ENCODE peak calls at places on chromosomes 4 and X, in nine cellular contexts. One of them, this sample, is unnamed. For H3K36me3, the result is how much of the 10 kb centered on the place peaks cover.

GRCh38 chr4:155974476-155974749 is 20.7 kb upstream of the CTSO start:
- DNase-seq in OCI-LY7: no peak
- DNase-seq in neural progenitor cell: no peak
- DNase-seq in CD8-positive, alpha-beta T cell: no peak
- DNase-seq in gastrocnemius medialis: no peak
- DNase-seq in psoas muscle: no peak
- DNase-seq in thyroid gland: no peak
- DNase-seq in ovary: no peak
- DNase-seq in right lobe of liver: no peak
- DNase-seq in this sample: no peak

GRCh38 chrX:42707742-42708141 is 70.2 kb downstream of the PPP1R2C start:
- DNase-seq in OCI-LY7: no peak
- DNase-seq in neural progenitor cell: no peak
- DNase-seq in CD8-positive, alpha-beta T cell: no peak
- DNase-seq in gastrocnemius medialis: no peak
- DNase-seq in psoas muscle: no peak
- DNase-seq in thyroid gland: no peak
- DNase-seq in ovary: no peak
- DNase-seq in right lobe of liver: no peak
- DNase-seq in this sample: no peak

GRCh38 chrX:31266172-31267076 is 194.6 kb upstream of the FTHL17 start:
- DNase-seq in OCI-LY7: peak
- DNase-seq in neural progenitor cell: peak
- DNase-seq in CD8-positive, alpha-beta T cell: no peak
- DNase-seq in gastrocnemius medialis: peak
- DNase-seq in psoas muscle: peak
- DNase-seq in thyroid gland: peak
- DNase-seq in ovary: peak
- DNase-seq in right lobe of liver: peak
- DNase-seq in this sample: peak

GRCh38 chr4:155543126-155543765 is 123.4 kb upstream of the GUCY1A1 start:
- DNase-seq in OCI-LY7: no peak
- DNase-seq in neural progenitor cell: no peak
- DNase-seq in CD8-positive, alpha-beta T cell: no peak
- DNase-seq in gastrocnemius medialis: no peak
- DNase-seq in psoas muscle: no peak
- DNase-seq in thyroid gland: no peak
- DNase-seq in ovary: no peak
- DNase-seq in right lobe of liver: no peak
- DNase-seq in this sample: no peak

GRCh38 chr4:138181288-138181687 is 60.9 kb downstream of the SLC7A11 start:
- DNase-seq in OCI-LY7: no peak
- DNase-seq in neural progenitor cell: no peak
- DNase-seq in CD8-positive, alpha-beta T cell: no peak
- DNase-seq in gastrocnemius medialis: no peak
- DNase-seq in psoas muscle: no peak
- DNase-seq in thyroid gland: no peak
- DNase-seq in ovary: peak
- DNase-seq in right lobe of liver: no peak
- DNase-seq in this sample: peak

GRCh38 chr4:84573738-84574720 is 8.9 kb upstream of the CDS1 start:
- DNase-seq in OCI-LY7: no peak
- DNase-seq in neural progenitor cell: no peak
- DNase-seq in CD8-positive, alpha-beta T cell: no peak
- DNase-seq in gastrocnemius medialis: no peak
- DNase-seq in psoas muscle: no peak
- DNase-seq in thyroid gland: no peak
- DNase-seq in ovary: no peak
- DNase-seq in right lobe of liver: no peak
- DNase-seq in this sample: no peak

GRCh38 chr4:109915385-109916002 is 2.8 kb downstream of the EGF start:
- DNase-seq in OCI-LY7: no peak
- DNase-seq in neural progenitor cell: no peak
- DNase-seq in CD8-positive, alpha-beta T cell: no peak
- DNase-seq in gastrocnemius medialis: peak
- DNase-seq in psoas muscle: no peak
- DNase-seq in thyroid gland: no peak
- DNase-seq in ovary: no peak
- DNase-seq in right lobe of liver: no peak
- DNase-seq in this sample: no peak

GRCh38 chr4:158667651-158668198 is 4.0 kb downstream of the C4orf46 start:
- DNase-seq in OCI-LY7: peak
- DNase-seq in neural progenitor cell: no peak
- DNase-seq in CD8-positive, alpha-beta T cell: no peak
- DNase-seq in gastrocnemius medialis: no peak
- DNase-seq in psoas muscle: no peak
- DNase-seq in thyroid gland: no peak
- DNase-seq in ovary: no peak
- DNase-seq in right lobe of liver: no peak
- DNase-seq in this sample: no peak

GRCh38 chr4:26161030-26161824 is 159.6 kb upstream of the RBPJ start:
- DNase-seq in OCI-LY7: peak
- DNase-seq in neural progenitor cell: peak
- DNase-seq in CD8-positive, alpha-beta T cell: no peak
- DNase-seq in gastrocnemius medialis: no peak
- DNase-seq in psoas muscle: no peak
- DNase-seq in thyroid gland: no peak
- DNase-seq in ovary: no peak
- DNase-seq in right lobe of liver: no peak
- DNase-seq in this sample: no peak

GRCh38 chrX:32191316-32191715 is 1020.0 kb downstream of the DMD start:
- DNase-seq in OCI-LY7: no peak
- DNase-seq in neural progenitor cell: no peak
- DNase-seq in CD8-positive, alpha-beta T cell: no peak
- DNase-seq in gastrocnemius medialis: no peak
- DNase-seq in psoas muscle: no peak
- DNase-seq in thyroid gland: no peak
- DNase-seq in ovary: no peak
- DNase-seq in right lobe of liver: no peak
- DNase-seq in this sample: no peak

GRCh38 chr4:4841156-4841555 is 18.3 kb upstream of the MSX1 start:
- DNase-seq in OCI-LY7: no peak
- DNase-seq in neural progenitor cell: no peak
- DNase-seq in CD8-positive, alpha-beta T cell: no peak
- DNase-seq in gastrocnemius medialis: no peak
- DNase-seq in psoas muscle: no peak
- DNase-seq in thyroid gland: no peak
- DNase-seq in ovary: no peak
- DNase-seq in right lobe of liver: no peak
- DNase-seq in this sample: no peak

GRCh38 chr4:77006753-77007355 is 57.3 kb downstream of the SEPTIN11 start:
- DNase-seq in OCI-LY7: no peak
- DNase-seq in neural progenitor cell: no peak
- DNase-seq in CD8-positive, alpha-beta T cell: no peak
- DNase-seq in gastrocnemius medialis: no peak
- DNase-seq in psoas muscle: no peak
- DNase-seq in thyroid gland: no peak
- DNase-seq in ovary: no peak
- DNase-seq in right lobe of liver: no peak
- DNase-seq in this sample: no peak

GRCh38 chr4:77003400-77003799 is 53.8 kb downstream of the SEPTIN11 start:
- DNase-seq in OCI-LY7: no peak
- DNase-seq in neural progenitor cell: no peak
- DNase-seq in CD8-positive, alpha-beta T cell: no peak
- DNase-seq in gastrocnemius medialis: no peak
- DNase-seq in psoas muscle: no peak
- DNase-seq in thyroid gland: no peak
- DNase-seq in ovary: no peak
- DNase-seq in right lobe of liver: no peak
- DNase-seq in this sample: no peak

GRCh38 chr4:77010841-77011354 is 61.3 kb downstream of the SEPTIN11 start:
- DNase-seq in OCI-LY7: no peak
- DNase-seq in neural progenitor cell: no peak
- DNase-seq in CD8-positive, alpha-beta T cell: no peak
- DNase-seq in gastrocnemius medialis: no peak
- DNase-seq in psoas muscle: no peak
- DNase-seq in thyroid gland: no peak
- DNase-seq in ovary: no peak
- DNase-seq in right lobe of liver: no peak
- DNase-seq in this sample: no peak

GRCh38 chr4:77009511-77010120 is 60.1 kb downstream of the SEPTIN11 start:
- DNase-seq in OCI-LY7: no peak
- DNase-seq in neural progenitor cell: no peak
- DNase-seq in CD8-positive, alpha-beta T cell: no peak
- DNase-seq in gastrocnemius medialis: no peak
- DNase-seq in psoas muscle: no peak
- DNase-seq in thyroid gland: no peak
- DNase-seq in ovary: no peak
- DNase-seq in right lobe of liver: no peak
- DNase-seq in this sample: no peak

DNA sequence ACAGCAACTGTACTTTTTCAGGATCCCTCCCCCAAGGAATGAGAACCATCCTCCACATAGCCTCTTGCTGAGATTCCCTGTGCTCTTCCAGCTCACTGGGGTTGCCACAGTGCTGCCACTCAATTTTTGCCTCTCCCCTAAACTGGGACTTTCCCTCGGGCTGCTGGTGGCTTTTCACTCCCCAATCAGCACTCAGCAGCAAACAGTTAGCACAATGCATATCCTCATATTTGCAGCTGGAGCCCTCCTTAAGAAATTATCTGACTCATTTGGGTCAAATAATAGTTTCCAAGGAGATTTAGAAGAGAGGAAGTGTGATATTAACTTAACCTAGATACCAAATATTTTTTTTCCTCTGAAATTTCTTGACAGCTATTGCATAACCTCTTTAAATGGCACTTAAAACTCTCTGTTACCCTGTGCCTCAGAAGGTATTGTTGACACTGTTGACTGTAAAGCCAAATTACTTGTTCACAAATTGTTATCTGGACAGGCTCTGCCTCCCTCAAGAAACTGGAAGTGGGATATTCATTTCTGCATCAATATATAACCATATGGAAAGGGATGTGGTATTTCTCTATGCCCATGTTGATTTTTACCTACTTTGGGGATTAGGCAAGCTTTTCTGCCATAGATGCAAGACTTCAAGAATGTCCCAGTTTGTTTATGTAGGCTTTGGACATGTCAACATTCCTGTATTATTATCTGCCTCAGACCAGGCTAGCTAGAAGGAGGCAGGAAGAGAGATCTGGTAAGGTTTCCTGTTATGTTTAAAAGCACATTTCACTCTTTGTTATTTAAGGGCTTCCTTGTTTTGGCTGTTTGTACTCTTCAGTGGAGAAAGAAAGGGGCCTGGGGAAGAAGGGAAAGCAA is 58.0 kb downstream of the SEPTIN11 start:
- DNase-seq in OCI-LY7: no peak
- DNase-seq in neural progenitor cell: no peak
- DNase-seq in CD8-positive, alpha-beta T cell: peak
- DNase-seq in gastrocnemius medialis: no peak
- DNase-seq in psoas muscle: no peak
- DNase-seq in thyroid gland: peak
- DNase-seq in ovary: no peak
- DNase-seq in right lobe of liver: no peak
- DNase-seq in this sample: no peak
- H3K36me3 ChIP-seq in OCI-LY7: under half
- H3K36me3 ChIP-seq in neural progenitor cell: under half
- H3K36me3 ChIP-seq in CD8-positive, alpha-beta T cell: under half
- H3K36me3 ChIP-seq in gastrocnemius medialis: under half
- H3K36me3 ChIP-seq in psoas muscle: under half
- H3K36me3 ChIP-seq in thyroid gland: under half
- H3K36me3 ChIP-seq in ovary: under half
- H3K36me3 ChIP-seq in right lobe of liver: under half
- H3K36me3 ChIP-seq in this sample: under half

GRCh38 chrX:71111141-71111843 is at the start of gene IL2RG:
- DNase-seq in OCI-LY7: peak
- DNase-seq in neural progenitor cell: no peak
- DNase-seq in CD8-positive, alpha-beta T cell: peak
- DNase-seq in gastrocnemius medialis: no peak
- DNase-seq in psoas muscle: no peak
- DNase-seq in thyroid gland: peak
- DNase-seq in ovary: no peak
- DNase-seq in right lobe of liver: peak
- DNase-seq in this sample: no peak
- TF ChIP-seq CTCF in OCI-LY7: no peak
- TF ChIP-seq CTCF in neural progenitor cell: no peak
- TF ChIP-seq CTCF in CD8-positive, alpha-beta T cell: no peak
- TF ChIP-seq CTCF in gastrocnemius medialis: no peak
- TF ChIP-seq CTCF in psoas muscle: no peak
- TF ChIP-seq CTCF in thyroid gland: no peak
- TF ChIP-seq CTCF in ovary: no peak
- TF ChIP-seq CTCF in right lobe of liver: no peak
- TF ChIP-seq CTCF in this sample: no peak

DNA sequence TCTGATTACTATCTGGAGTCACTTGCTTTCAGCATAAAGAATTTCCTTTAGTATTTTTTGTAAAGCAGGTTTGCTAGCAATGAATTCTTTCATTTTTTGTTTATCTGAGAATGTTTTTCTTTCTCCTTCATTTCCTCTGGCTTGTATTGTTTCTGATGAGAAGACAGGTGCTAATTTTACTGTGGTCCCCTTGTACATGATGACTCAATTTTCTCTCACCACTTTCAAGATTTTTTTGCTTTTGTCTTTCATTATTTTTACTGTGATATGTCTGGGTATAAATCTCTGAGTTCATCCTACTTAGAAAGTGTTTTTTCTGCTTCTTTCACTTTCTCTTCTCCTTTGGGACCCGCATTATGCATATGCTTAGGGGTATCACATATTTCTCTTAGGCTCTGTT is 62.6 kb downstream of the PKD2 start:
- DNase-seq in OCI-LY7: no peak
- DNase-seq in neural progenitor cell: no peak
- DNase-seq in CD8-positive, alpha-beta T cell: no peak
- DNase-seq in gastrocnemius medialis: no peak
- DNase-seq in psoas muscle: no peak
- DNase-seq in thyroid gland: no peak
- DNase-seq in ovary: no peak
- DNase-seq in right lobe of liver: no peak
- DNase-seq in this sample: no peak
- H3K36me3 ChIP-seq in OCI-LY7: under half
- H3K36me3 ChIP-seq in neural progenitor cell: half or more
- H3K36me3 ChIP-seq in CD8-positive, alpha-beta T cell: under half
- H3K36me3 ChIP-seq in gastrocnemius medialis: half or more
- H3K36me3 ChIP-seq in psoas muscle: half or more
- H3K36me3 ChIP-seq in thyroid gland: half or more
- H3K36me3 ChIP-seq in ovary: under half
- H3K36me3 ChIP-seq in right lobe of liver: under half
- H3K36me3 ChIP-seq in this sample: under half

DNA sequence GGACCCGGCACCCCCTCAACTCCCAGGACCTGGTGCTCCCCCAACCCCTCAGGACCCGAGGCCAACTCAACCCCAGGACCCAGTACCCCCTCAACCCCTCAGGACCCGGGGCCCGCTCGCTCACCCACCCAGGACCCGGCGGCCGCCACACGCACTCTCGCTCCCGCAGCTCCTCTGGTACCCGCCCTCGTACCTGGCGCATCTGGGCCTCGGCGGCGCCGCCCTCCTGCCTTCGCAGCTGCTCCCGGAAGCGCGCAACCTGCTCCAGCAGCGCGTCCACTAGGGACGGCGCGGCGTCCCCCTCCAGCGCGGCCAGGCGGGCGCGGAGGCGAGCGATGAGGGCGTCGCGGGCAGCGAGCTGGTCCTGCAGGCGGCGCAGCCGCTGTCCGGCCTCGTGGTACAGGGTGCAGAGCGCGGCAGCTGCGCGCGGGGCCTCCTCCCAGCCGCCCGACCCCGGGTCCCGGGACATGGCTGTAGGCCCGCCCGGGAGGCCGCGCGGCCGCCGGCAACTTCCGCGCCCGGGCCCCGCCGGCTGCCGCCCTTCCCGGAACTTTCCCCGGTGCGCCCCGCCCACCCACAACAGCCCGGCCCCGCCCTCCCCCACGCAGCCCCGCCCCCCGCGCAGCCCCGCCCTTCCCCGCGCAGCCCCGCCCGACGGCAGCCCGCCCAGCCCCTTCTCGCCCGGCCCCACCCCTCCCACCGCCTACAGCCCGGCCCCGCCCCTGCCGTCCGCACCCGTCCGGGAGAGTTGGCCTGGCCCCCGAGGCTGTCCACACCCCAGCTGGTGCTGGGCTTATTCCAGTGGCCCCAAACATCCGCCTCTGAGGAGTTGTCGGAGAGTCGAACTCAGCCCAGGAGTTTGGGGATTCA is at the start of gene TNIP2:
- DNase-seq in OCI-LY7: peak
- DNase-seq in neural progenitor cell: peak
- DNase-seq in CD8-positive, alpha-beta T cell: peak
- DNase-seq in gastrocnemius medialis: peak
- DNase-seq in psoas muscle: peak
- DNase-seq in thyroid gland: peak
- DNase-seq in ovary: peak
- DNase-seq in right lobe of liver: peak
- DNase-seq in this sample: peak
- TF ChIP-seq CTCF in OCI-LY7: no peak
- TF ChIP-seq CTCF in neural progenitor cell: peak
- TF ChIP-seq CTCF in CD8-positive, alpha-beta T cell: peak
- TF ChIP-seq CTCF in gastrocnemius medialis: peak
- TF ChIP-seq CTCF in psoas muscle: peak
- TF ChIP-seq CTCF in thyroid gland: peak
- TF ChIP-seq CTCF in ovary: peak
- TF ChIP-seq CTCF in right lobe of liver: peak
- TF ChIP-seq CTCF in this sample: peak